ENCODE peak calls at places on chromosomes 5 and 9, in four cellular contexts. T, D, J and R are unnamed samples.

GRCh38 chr9:135302329-135303279 is 177.0 kb upstream of the PPP1R26 start:
- DNase-seq in J (no peak), D (no peak), T (no peak), R (no peak)

GRCh38 chr9:93060746-93061259 is 2.3 kb downstream of the SUSD3 start:
- DNase-seq in T (no peak), J (no peak), D (no peak), R (no peak)

GRCh38 chr5:180345781-180346180 is 7.4 kb downstream of the GFPT2 start:
- DNase-seq in J (no peak), T (no peak), D (no peak), R (no peak)

GRCh38 chr9:19409406-19410194 is 791 bp downstream of the ACER2 start:
- DNase-seq in J (no peak), T (peak; percentile 68), D (no peak), R (no peak)

GRCh38 chr9:108664309-108665255 is 191.2 kb downstream of the ACTL7B start:
- DNase-seq in D (no peak), J (no peak), T (no peak), R (no peak)

GRCh38 chr9:77987880-77988525 is 43.6 kb downstream of the GNAQ start:
- DNase-seq in D (no peak), T (no peak), J (no peak), R (no peak)

GRCh38 chr9:6877671-6878161 is 119.9 kb downstream of the KDM4C start:
- DNase-seq in J (no peak), D (peak; percentile 11), T (no peak), R (peak; percentile 4)

GRCh38 chr9:133396952-133397351 is 20.8 kb downstream of the STKLD1 start:
- DNase-seq in D (no peak), J (no peak), T (no peak), R (no peak)

GRCh38 chr9:69672828-69673640 is 863 bp upstream of the APBA1 start:
- DNase-seq in T (peak; percentile 92), J (peak; percentile 77), D (peak; percentile 72), R (peak; percentile 66)

DNA sequence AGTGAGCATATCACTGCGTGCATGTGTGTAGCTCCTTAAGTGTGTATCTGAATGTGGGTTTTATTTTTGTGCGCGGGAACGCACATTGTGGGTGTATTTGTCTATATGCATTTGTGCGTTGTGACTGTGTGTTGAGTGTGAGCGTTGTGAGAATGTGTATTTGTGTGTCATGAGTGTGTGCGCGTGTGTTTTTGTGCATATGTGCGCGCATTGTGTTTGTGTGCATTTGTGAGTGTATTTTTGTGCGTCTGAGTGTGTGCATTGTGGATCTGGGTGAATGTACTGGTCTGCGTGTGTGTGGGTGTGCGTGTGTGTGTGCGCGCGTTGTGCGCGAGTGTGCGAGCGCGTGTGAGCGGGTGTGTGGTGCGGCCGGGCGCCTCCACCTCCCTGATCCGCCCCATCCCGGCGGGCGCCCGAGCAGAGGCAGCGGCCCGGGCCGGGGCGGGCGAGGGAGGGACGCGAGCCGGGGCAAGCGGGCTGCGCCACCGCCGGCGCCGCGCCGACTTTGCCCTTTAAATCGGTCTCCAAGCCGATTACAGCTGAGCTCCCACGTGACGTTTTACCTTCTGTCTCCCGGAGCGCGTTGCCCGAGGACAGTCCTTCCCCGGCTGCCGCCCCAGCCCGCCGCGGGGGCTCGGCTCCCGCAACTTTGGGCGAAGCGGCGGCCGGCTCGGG is at the start of gene RASGRF2:
- DNase-seq in J (no peak), D (no peak), T (no peak), R (no peak)
- H3K4me3 ChIP-seq in J (peak within 1 kb of the TSS; percentile 70), D (peak within 1 kb of the TSS; percentile 86), T (peak within 1 kb of the TSS; percentile 56), R (peak within 1 kb of the TSS; percentile 42)

GRCh38 chr9:35686222-35687203 is 3.2 kb downstream of the TPM2 start:
- DNase-seq in T (no peak), J (no peak), D (no peak), R (peak; percentile 73)
- H3K4me3 ChIP-seq in T (peak overlapping the region; percentile 3), J (no peak overlapping the region), D (peak overlapping the region; percentile 98), R (peak overlapping the region; percentile 99)

GRCh38 chr9:130897848-130898551 is 1.4 kb upstream of the QRFP start:
- DNase-seq in T (peak; percentile 60), D (no peak), J (no peak), R (no peak)
- H3K4me3 ChIP-seq in T (no peak overlapping the region), D (no peak overlapping the region), J (no peak overlapping the region), R (no peak overlapping the region)

DNA sequence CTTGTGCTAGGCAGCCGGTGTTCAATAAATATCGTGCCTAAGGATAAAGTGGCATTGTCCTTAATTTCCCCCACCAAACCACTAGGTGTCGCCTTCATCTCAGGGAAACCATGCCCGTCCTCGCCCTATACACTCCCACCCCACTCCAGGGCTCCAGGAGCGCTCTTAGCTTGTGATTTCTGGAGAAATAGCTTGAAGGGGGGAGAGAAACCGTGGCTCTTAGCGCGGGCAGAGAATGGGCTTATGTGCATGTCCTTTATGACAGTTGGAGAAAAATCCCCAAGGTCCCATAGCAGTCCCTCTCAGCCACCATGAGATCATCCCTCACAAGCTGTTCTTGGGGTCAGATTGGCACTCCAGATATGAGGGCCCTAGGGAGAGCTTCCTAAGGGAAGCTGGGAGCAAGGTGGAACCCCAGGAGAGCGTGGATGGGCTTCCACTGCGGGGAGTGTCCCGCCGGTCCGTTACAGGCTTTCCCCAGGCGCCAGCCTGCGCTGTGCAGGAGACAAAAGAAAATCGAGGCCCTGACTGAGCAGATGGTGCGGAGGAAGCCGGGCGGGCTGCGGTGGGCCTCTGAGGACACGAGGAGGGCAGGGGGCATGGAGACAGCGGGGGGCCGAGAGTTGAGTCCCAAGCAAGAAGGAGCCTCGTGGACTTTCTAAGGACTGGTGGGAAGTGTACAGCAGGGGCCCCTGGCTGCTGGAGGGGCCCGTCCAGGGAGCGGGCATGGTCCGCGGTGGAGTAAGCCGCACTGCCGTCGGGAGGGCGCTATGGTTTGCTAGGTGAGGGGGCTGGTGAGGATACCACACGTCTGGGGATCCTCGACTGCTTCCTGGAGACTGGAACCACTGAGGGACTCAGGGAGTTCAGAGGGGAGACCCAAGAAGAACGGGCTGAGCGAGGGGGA is 753 bp upstream of the NPR2 start:
- DNase-seq in T (no peak), D (peak; percentile 65), J (no peak), R (peak; percentile 43)
- H3K4me3 ChIP-seq in T (peak overlapping the region; percentile 50), D (no peak overlapping the region), J (peak overlapping the region; percentile 48), R (peak overlapping the region; percentile 23)

DNA sequence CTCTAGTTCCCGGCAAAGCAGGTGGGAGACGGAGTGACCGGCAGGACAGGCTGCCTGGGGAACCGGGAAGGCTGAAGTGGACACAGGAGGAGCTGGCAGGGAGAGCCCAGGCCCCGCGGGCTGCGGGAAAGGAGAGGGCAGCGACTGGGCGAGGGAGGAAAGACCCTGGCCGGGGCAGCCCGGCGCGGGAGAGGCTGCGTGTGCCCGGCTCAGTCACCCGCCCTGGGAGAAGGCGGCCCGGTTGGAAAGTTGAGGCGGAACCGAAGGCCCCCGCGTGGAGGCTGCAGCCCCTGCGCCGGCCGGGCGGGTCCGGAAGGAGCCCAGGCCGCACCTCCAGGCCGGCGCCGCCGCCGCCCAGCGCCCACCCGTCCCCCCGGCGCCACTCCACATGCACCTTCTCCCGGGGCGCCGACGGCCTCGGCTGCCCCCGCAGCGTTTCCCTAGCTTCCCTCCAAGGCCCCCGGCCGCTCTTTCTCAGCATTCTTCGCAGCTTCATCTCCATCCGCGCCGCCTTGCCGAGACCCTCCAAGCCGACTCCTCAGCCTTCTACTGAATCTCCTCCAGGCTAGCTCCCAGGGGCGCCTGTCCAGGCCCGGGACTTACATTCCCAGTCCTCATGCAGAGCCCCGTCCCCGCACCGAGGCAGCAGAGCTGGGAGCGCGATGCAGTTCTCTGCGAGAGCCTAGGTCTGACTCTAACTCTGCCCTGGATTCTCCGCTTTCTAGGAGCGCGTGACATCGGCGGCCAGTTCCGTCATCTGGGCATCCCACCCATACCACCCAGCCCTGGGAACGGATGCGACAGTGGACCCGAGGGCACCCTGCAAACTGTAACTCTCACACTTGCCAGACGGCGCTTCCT is 152.0 kb downstream of the ERCC6L2 start:
- DNase-seq in J (no peak), D (no peak), T (peak; percentile 64), R (no peak)
- H3K4me3 ChIP-seq in J (peak overlapping the region; percentile 57), D (no peak overlapping the region), T (peak overlapping the region; percentile 42), R (peak overlapping the region; percentile 26)

GRCh38 chr5:88686743-88687142 is 196.2 kb downstream of the MEF2C start:
- DNase-seq in T (no peak), J (no peak), D (no peak), R (no peak)
- H3K4me3 ChIP-seq in T (no peak overlapping the region), J (no peak overlapping the region), D (no peak overlapping the region), R (no peak overlapping the region)